ENCODE peak calls at places on chromosomes 6 and 20, in nine cellular contexts. E, G, I, J, X, Z, V, Q and W are unnamed samples.

GRCh38 chr6:8683204-8683603 is 247.9 kb upstream of the SLC35B3 start:
- DNase-seq in J (no peak), Z (no peak), G (no peak), I (no peak), V (no peak), Q (no peak), E (no peak), X (no peak), W (no peak)

GRCh38 chr6:152625213-152625612 is 11.9 kb downstream of the SYNE1 start:
- DNase-seq in Z (no peak), I (no peak), G (no peak), X (no peak), V (no peak), Q (no peak), J (no peak), E (no peak), W (no peak)

GRCh38 chr20:50320910-50321796 is 130.5 kb downstream of the CEBPB start:
- DNase-seq in V (peak), J (no peak), Z (no peak), X (peak), G (peak), I (peak), E (peak), Q (peak), W (no peak)

GRCh38 chr6:167119680-167120556 is 3.0 kb upstream of the CCR6 start:
- DNase-seq in J (no peak), I (no peak), G (no peak), Q (peak), X (no peak), E (peak), V (no peak), Z (no peak), W (no peak)

GRCh38 chr6:83461438-83461837 is 30.6 kb upstream of the ME1 start:
- DNase-seq in I (no peak), X (peak), E (no peak), G (no peak), J (no peak), Q (no peak), Z (no peak), V (no peak), W (no peak)

GRCh38 chr6:2971420-2972218 is at the start of gene SERPINB6:
- DNase-seq in Z (peak), Q (peak), V (peak), E (peak), G (peak), X (peak), J (peak), I (peak), W (peak)

GRCh38 chr6:120918137-120918536 is 416.1 kb downstream of the TBC1D32 start:
- DNase-seq in J (no peak), G (no peak), X (no peak), Q (no peak), E (no peak), Z (no peak), I (no peak), V (no peak), W (no peak)

GRCh38 chr20:8860011-8860495 is 208.8 kb upstream of the PLCB4 start:
- DNase-seq in Q (no peak), G (peak), J (no peak), Z (no peak), E (no peak), X (peak), I (no peak), V (no peak), W (no peak)

GRCh38 chr6:119343167-119343566 is 6.4 kb downstream of the MAN1A1 start:
- DNase-seq in V (no peak), Q (no peak), Z (no peak), X (no peak), E (peak), G (no peak), J (no peak), I (no peak), W (no peak)

GRCh38 chr20:34861386-34862084 is 11.1 kb downstream of the GGT7 start:
- DNase-seq in G (no peak), J (no peak), I (peak), X (no peak), Z (no peak), Q (peak), V (no peak), E (peak), W (peak)

GRCh38 chr6:101961357-101961756 is 567.8 kb downstream of the GRIK2 start:
- DNase-seq in J (no peak), E (no peak), Z (no peak), G (no peak), X (no peak), I (no peak), V (no peak), Q (no peak), W (no peak)

GRCh38 chr6:150352321-150353296 is 16.2 kb upstream of the IYD start:
- DNase-seq in G (peak), J (no peak), I (no peak), X (peak), Q (no peak), E (no peak), Z (no peak), V (no peak), W (no peak)

GRCh38 chr6:120606743-120607142 is 727.5 kb downstream of the TBC1D32 start:
- DNase-seq in J (no peak), I (no peak), G (no peak), V (no peak), Z (no peak), X (no peak), Q (no peak), E (no peak), W (no peak)

GRCh38 chr20:3658708-3659491 is 4.3 kb downstream of the GFRA4 start:
- DNase-seq in I (no peak), E (no peak), X (no peak), V (no peak), Z (no peak), Q (no peak), J (no peak), G (no peak), W (peak)

GRCh38 chr6:166556871-166557322 is 29.6 kb downstream of the RAMACL start:
- DNase-seq in G (peak), E (peak), I (peak), Q (peak), J (peak), Z (peak), X (peak), V (peak), W (no peak)

GRCh38 chr6:37314803-37315515 is 38.8 kb upstream of the RNF8 start:
- DNase-seq in E (peak), Q (peak), Z (no peak), I (peak), J (peak), X (peak), G (peak), V (no peak), W (peak)

GRCh38 chr6:101534821-101535220 is 141.3 kb downstream of the GRIK2 start:
- DNase-seq in Z (no peak), X (peak), I (no peak), E (no peak), Q (no peak), J (no peak), V (no peak), G (no peak), W (no peak)

GRCh38 chr6:138545621-138545980 is 46.3 kb upstream of the NHSL1 start:
- DNase-seq in E (no peak), Z (no peak), I (no peak), J (no peak), G (peak), X (no peak), Q (peak), V (peak), W (peak)

GRCh38 chr6:161076211-161076677 is 84.7 kb downstream of the MAP3K4 start:
- DNase-seq in J (no peak), E (no peak), I (no peak), X (no peak), V (no peak), G (no peak), Q (no peak), Z (no peak), W (no peak)

GRCh38 chr20:57124346-57124745 is 142.1 kb downstream of the BMP7 start:
- DNase-seq in E (no peak), Z (no peak), G (no peak), J (no peak), Q (no peak), X (no peak), V (no peak), I (no peak), W (no peak)

GRCh38 chr20:47973519-47974233 is 188.4 kb upstream of the SULF2 start:
- DNase-seq in Z (no peak), I (peak), X (no peak), J (no peak), V (no peak), G (no peak), Q (no peak), E (no peak), W (no peak)

GRCh38 chr6:79802657-79803310 is 144.6 kb downstream of the ELOVL4 start:
- DNase-seq in I (no peak), G (no peak), V (no peak), E (no peak), Z (no peak), J (no peak), X (no peak), Q (no peak), W (peak)

GRCh38 chr20:49248301-49248700 is 29.1 kb downstream of the DDX27 start:
- DNase-seq in J (no peak), V (no peak), E (no peak), Q (no peak), G (no peak), I (no peak), Z (no peak), X (no peak), W (no peak)

GRCh38 chr20:967796-968742 is 34.0 kb downstream of the RSPO4 start:
- DNase-seq in X (peak), Z (no peak), J (no peak), I (peak), E (peak), G (peak), Q (peak), V (no peak), W (no peak)

GRCh38 chr6:139186242-139186641 is 51.4 kb downstream of the HECA start:
- DNase-seq in Q (no peak), Z (no peak), G (no peak), I (no peak), E (no peak), V (no peak), X (no peak), J (no peak), W (no peak)

GRCh38 chr6:8240316-8240715 is 138.0 kb upstream of the EEF1E1 start:
- DNase-seq in X (no peak), E (no peak), J (no peak), G (no peak), Q (no peak), Z (no peak), V (no peak), I (no peak), W (no peak)